ENCODE peak calls at places on chromosomes 2 and 18, in ten cellular contexts. G, P, V, N, L, W, H, J, A and C are unnamed samples.

GRCh38 chr2:70964596-70965386 is 13.6 kb upstream of the ANKRD53 start:
- DNase-seq in W (peak), A (peak), P (peak), G (peak), H (peak), L (peak), N (peak), J (peak), V (peak), C (peak)

GRCh38 chr2:130391872-130392670 is 36.2 kb downstream of the PTPN18 start:
- DNase-seq in J (no peak), A (no peak), H (peak), P (peak), V (no peak), W (no peak), G (no peak), N (no peak), L (no peak), C (peak)

GRCh38 chr2:196983934-196984333 is 57.4 kb upstream of the PGAP1 start:
- DNase-seq in J (no peak), N (no peak), W (no peak), G (no peak), A (no peak), P (no peak), L (no peak), V (peak), H (no peak), C (no peak)

GRCh38 chr2:156589381-156590079 is 153.4 kb downstream of the GPD2 start:
- DNase-seq in G (peak), N (no peak), H (peak), W (peak), L (peak), A (peak), V (peak), J (peak), P (no peak), C (no peak)

GRCh38 chr2:233814436-233814835 is 36.3 kb downstream of the MROH2A start:
- DNase-seq in J (no peak), P (peak), L (no peak), V (no peak), N (no peak), A (no peak), H (no peak), G (no peak), W (no peak), C (peak)

GRCh38 chr2:213288913-213289700 is 4.8 kb downstream of the SPAG16 start:
- DNase-seq in J (no peak), P (no peak), L (no peak), G (no peak), A (no peak), H (no peak), V (no peak), N (no peak), W (peak), C (no peak)

GRCh38 chr2:203534486-203535077 is 519 bp downstream of the RAPH1 start:
- DNase-seq in W (no peak), J (peak), H (peak), L (no peak), P (peak), G (no peak), V (no peak), A (no peak), N (no peak), C (peak)

GRCh38 chr2:42072349-42073118 is 24.7 kb downstream of the PKDCC start:
- DNase-seq in W (peak), J (no peak), H (peak), V (no peak), N (no peak), P (no peak), A (peak), L (no peak), G (no peak), C (peak)

GRCh38 chr2:28904295-28904694 is 9.8 kb downstream of the WDR43 start:
- DNase-seq in J (no peak), N (no peak), V (no peak), L (no peak), P (no peak), G (no peak), W (no peak), H (peak), A (no peak), C (no peak)

GRCh38 chr2:177873915-177874314 is 198.7 kb downstream of the PDE11A start:
- DNase-seq in P (no peak), L (no peak), W (no peak), A (no peak), J (no peak), V (no peak), N (no peak), H (peak), G (no peak), C (no peak)

GRCh38 chr2:141311430-141311829 is 819.4 kb downstream of the LRP1B start:
- DNase-seq in A (no peak), L (no peak), P (no peak), W (no peak), J (no peak), G (no peak), V (no peak), H (no peak), N (no peak), C (no peak)

GRCh38 chr18:7479756-7480155 is 87.4 kb upstream of the PTPRM start:
- DNase-seq in J (no peak), H (no peak), G (no peak), L (no peak), N (no peak), V (no peak), P (no peak), W (no peak), A (no peak), C (no peak)

GRCh38 chr2:181680055-181680936 is at the start of gene NEUROD1:
- DNase-seq in W (no peak), G (no peak), L (no peak), P (no peak), N (peak), A (peak), H (no peak), J (no peak), V (no peak), C (peak)

GRCh38 chr2:17878222-17879136 is at the start of gene KCNS3:
- DNase-seq in G (peak), J (peak), H (no peak), P (no peak), W (peak), N (peak), A (peak), V (no peak), L (no peak), C (no peak)

GRCh38 chr2:97722227-97722626 is 8.9 kb downstream of the ZAP70 start:
- DNase-seq in H (no peak), V (no peak), N (no peak), P (no peak), L (no peak), J (no peak), G (no peak), W (no peak), A (no peak), C (peak)

GRCh38 chr2:208097801-208098200 is 26.5 kb downstream of the CRYGD start:
- DNase-seq in W (no peak), H (no peak), A (no peak), L (no peak), J (no peak), P (no peak), G (peak), V (no peak), N (no peak), C (no peak)

GRCh38 chr2:97869722-97870346 is 125.9 kb downstream of the TMEM131 start:
- DNase-seq in G (no peak), W (no peak), P (no peak), H (no peak), V (no peak), J (no peak), L (no peak), N (no peak), A (no peak), C (no peak)

GRCh38 chr2:10947005-10947440 is 35.3 kb downstream of the KCNF1 start:
- DNase-seq in G (no peak), N (no peak), L (no peak), A (no peak), W (no peak), V (no peak), J (no peak), P (no peak), H (no peak), C (peak)

GRCh38 chr18:8380926-8381325 is 228.3 kb upstream of the RAB12 start:
- DNase-seq in P (no peak), G (no peak), W (no peak), L (no peak), A (no peak), J (no peak), V (no peak), H (no peak), N (no peak), C (no peak)

GRCh38 chr2:98773169-98773568 is 42.2 kb upstream of the MGAT4A start:
- DNase-seq in H (no peak), W (no peak), L (no peak), P (no peak), N (no peak), V (no peak), J (no peak), A (no peak), G (no peak), C (peak)

GRCh38 chr2:241811209-241811951 is 2.4 kb downstream of the NEU4 start:
- DNase-seq in P (peak), L (no peak), W (no peak), N (no peak), H (no peak), V (no peak), A (no peak), J (no peak), G (no peak), C (no peak)

GRCh38 chr2:141728886-141729285 is 401.9 kb downstream of the LRP1B start:
- DNase-seq in J (no peak), H (no peak), V (no peak), A (no peak), G (no peak), L (no peak), P (no peak), N (no peak), W (no peak), C (no peak)

GRCh38 chr2:121159291-121160144 is 125.5 kb downstream of the TFCP2L1 start:
- DNase-seq in J (no peak), P (no peak), L (no peak), V (no peak), A (no peak), N (no peak), G (no peak), H (no peak), W (no peak), C (no peak)

GRCh38 chr2:121151311-121152109 is 133.5 kb downstream of the TFCP2L1 start:
- DNase-seq in J (no peak), G (no peak), P (peak), W (peak), N (no peak), V (no peak), H (no peak), A (no peak), L (no peak), C (no peak)

GRCh38 chr2:121152861-121153260 is 132.1 kb downstream of the TFCP2L1 start:
- DNase-seq in N (no peak), H (no peak), J (no peak), W (no peak), L (no peak), A (no peak), V (no peak), P (no peak), G (no peak), C (no peak)

GRCh38 chr2:121153516-121153915 is 131.5 kb downstream of the TFCP2L1 start:
- DNase-seq in P (no peak), H (no peak), L (no peak), J (no peak), N (no peak), W (no peak), G (no peak), A (no peak), V (no peak), C (no peak)

DNA sequence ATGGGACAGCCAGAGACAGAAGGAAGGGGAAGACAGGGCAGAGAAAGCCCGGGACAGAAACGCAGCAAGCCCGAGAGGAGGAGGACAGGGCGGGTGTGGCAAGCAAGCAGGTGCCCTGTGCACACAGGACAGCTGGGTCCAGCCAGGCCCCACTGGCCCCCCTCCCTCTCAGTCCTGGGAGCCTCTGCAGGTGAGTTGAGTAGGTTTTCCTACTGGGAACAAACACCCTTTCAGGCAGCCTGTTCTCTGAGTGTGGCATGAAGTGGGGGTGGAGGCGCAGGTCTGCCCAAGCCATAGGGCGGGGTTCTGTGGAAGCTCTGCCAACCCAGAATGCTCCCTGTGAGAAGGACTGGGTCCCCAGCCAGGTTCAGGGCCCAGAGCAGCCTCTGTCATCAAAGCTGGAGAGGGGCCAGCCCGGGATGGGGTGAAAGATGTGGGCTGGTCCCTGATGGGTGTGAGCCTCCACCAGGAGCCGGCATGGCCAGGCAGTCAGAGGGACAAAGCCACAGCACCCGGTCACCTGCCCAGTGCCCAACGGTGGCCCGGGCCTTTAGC is 129.4 kb downstream of the TFCP2L1 start:
- DNase-seq in J (no peak), W (peak), L (no peak), N (no peak), P (peak), G (no peak), H (no peak), V (no peak), A (no peak), C (no peak)
- TF ChIP-seq POLR2AphosphoS5 in J (no peak), W (peak), L (no peak), N (no peak), P (no peak), G (no peak), H (no peak), V (no peak), A (no peak), C (no peak)

DNA sequence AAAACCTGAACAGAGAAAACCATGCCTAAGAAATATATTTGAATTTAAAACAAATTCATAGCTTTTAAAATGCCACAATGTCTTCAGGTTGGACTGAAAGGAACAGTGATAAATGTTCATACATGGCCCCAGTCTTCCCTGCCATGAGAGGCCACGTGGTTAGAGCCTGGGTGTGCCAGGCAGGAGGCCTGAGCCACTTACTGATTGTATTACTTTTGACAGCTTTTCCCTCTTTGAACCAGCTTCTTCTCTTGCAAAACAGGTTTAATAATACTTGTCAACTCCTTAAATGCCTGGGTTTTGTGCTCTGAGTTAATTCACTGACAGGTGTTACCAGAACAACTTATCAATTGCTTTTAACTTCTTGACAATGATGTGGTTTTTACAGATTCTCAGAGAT is 27.0 kb downstream of the RBKS start:
- DNase-seq in L (no peak), W (no peak), G (no peak), N (no peak), P (no peak), A (no peak), J (no peak), V (no peak), H (no peak), C (no peak)
- H3K4me3 ChIP-seq in L (no peak), W (no peak), G (no peak), N (no peak), P (no peak), A (no peak), J (no peak), V (no peak), H (no peak), C (no peak)

GRCh38 chr2:219509780-219510511 is 4.3 kb upstream of the ASIC4 start:
- DNase-seq in A (peak), V (peak), L (no peak), H (peak), G (peak), W (peak), J (peak), P (no peak), N (peak), C (no peak)
- TF ChIP-seq POLR2AphosphoS5 in A (peak), V (no peak), L (peak), H (no peak), G (no peak), W (no peak), J (peak), P (no peak), N (no peak), C (peak)

GRCh38 chr2:121205321-121205942 is 79.6 kb downstream of the TFCP2L1 start:
- DNase-seq in L (no peak), H (no peak), W (peak), V (no peak), J (no peak), G (no peak), N (no peak), P (no peak), A (no peak), C (peak)

GRCh38 chr2:121200011-121200347 is 85.0 kb downstream of the TFCP2L1 start:
- DNase-seq in H (no peak), P (peak), J (no peak), V (no peak), W (no peak), G (no peak), N (no peak), A (no peak), L (no peak), C (no peak)

GRCh38 chr2:121200419-121201315 is 84.3 kb downstream of the TFCP2L1 start:
- DNase-seq in A (no peak), J (no peak), G (no peak), P (peak), H (no peak), L (no peak), W (no peak), N (no peak), V (no peak), C (peak)

GRCh38 chr2:121201796-121202195 is 83.2 kb downstream of the TFCP2L1 start:
- DNase-seq in V (no peak), G (no peak), L (no peak), N (no peak), H (no peak), A (no peak), P (peak), W (no peak), J (no peak), C (peak)

DNA sequence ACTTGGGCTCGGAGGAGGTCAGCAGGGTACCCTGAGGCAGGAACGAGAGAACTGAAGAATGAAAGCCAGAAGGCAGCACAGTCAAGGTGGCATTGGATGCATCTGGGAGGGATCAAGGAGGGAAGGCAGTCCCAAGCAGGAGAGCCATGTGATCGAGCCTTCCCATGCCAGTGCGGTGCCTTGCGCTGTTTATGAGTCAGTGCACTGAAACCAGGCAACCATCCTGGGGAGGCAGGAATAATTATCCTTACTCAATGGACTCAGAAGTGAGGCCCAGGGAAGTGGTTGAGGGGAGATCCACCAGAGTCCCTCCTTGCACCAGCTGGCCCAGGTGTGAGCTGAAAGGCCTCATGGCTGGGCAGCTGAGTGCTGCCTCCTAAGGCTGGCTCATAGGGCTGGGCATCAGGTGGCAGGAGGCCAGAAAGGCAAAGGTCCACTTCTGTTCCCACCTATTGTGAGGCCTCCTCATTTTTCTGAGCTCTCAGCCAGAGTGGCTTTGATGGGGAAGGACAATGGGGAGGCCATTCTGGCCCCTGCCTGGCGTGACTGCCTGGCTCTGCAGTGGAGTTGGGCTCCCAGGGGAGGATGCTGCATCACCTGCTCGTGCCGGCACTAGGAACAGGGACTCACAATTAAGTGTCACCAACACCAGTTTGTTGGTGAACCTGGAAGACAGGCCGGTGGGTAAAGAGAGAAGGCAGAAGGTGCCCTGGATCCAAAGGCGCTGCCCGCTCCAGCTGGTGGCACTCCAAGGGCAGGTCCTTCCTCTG is 82.3 kb downstream of the TFCP2L1 start:
- DNase-seq in A (no peak), P (no peak), W (peak), G (no peak), J (no peak), H (no peak), N (no peak), L (no peak), V (no peak), C (peak)
- H3K4me3 ChIP-seq in A (no peak), P (no peak), W (no peak), G (no peak), J (no peak), H (no peak), N (no peak), L (no peak), V (no peak), C (no peak)

GRCh38 chr2:9003616-9004337 is at the start of gene MBOAT2:
- DNase-seq in N (peak), W (peak), A (peak), L (peak), V (no peak), P (peak), J (peak), H (no peak), G (peak), C (peak)
- TF ChIP-seq POLR2AphosphoS5 in N (peak), W (peak), A (peak), L (peak), V (no peak), P (no peak), J (peak), H (no peak), G (peak), C (peak)